ENCODE peak calls at places on chromosomes 1 and 21, in five cellular contexts. One of them, this sample, is unnamed.

GRCh38 chr1:240190881-240191385 is 99.2 kb downstream of the FMN2 start:
- DNase-seq in H4: peak
- DNase-seq in iris pigment epithelial cell: peak
- DNase-seq in stimulated activated CD8-positive, alpha-beta memory T cell treated with anti-CD3 and anti-CD28 coated beads, Interleukin-15, amount 100 ng/mL, for 4 hours: no peak
- DNase-seq in GM03348: peak
- DNase-seq in this sample: peak

GRCh38 chr1:181846001-181846645 is 215.4 kb downstream of the ZNF648 start:
- DNase-seq in H4: no peak
- DNase-seq in iris pigment epithelial cell: no peak
- DNase-seq in stimulated activated CD8-positive, alpha-beta memory T cell treated with anti-CD3 and anti-CD28 coated beads, Interleukin-15, amount 100 ng/mL, for 4 hours: no peak
- DNase-seq in GM03348: no peak
- DNase-seq in this sample: no peak

GRCh38 chr1:221611930-221612777 is 129.7 kb downstream of the DUSP10 start:
- DNase-seq in H4: peak
- DNase-seq in iris pigment epithelial cell: peak
- DNase-seq in stimulated activated CD8-positive, alpha-beta memory T cell treated with anti-CD3 and anti-CD28 coated beads, Interleukin-15, amount 100 ng/mL, for 4 hours: no peak
- DNase-seq in GM03348: peak
- DNase-seq in this sample: peak

GRCh38 chr1:102851616-102852015 is 256.7 kb downstream of the COL11A1 start:
- DNase-seq in H4: no peak
- DNase-seq in iris pigment epithelial cell: peak
- DNase-seq in stimulated activated CD8-positive, alpha-beta memory T cell treated with anti-CD3 and anti-CD28 coated beads, Interleukin-15, amount 100 ng/mL, for 4 hours: no peak
- DNase-seq in GM03348: peak
- DNase-seq in this sample: peak

GRCh38 chr1:114315601-114316000 is 161.9 kb upstream of the SYT6 start:
- DNase-seq in H4: no peak
- DNase-seq in iris pigment epithelial cell: no peak
- DNase-seq in stimulated activated CD8-positive, alpha-beta memory T cell treated with anti-CD3 and anti-CD28 coated beads, Interleukin-15, amount 100 ng/mL, for 4 hours: no peak
- DNase-seq in GM03348: peak
- DNase-seq in this sample: peak

GRCh38 chr21:38494688-38495087 is 3.6 kb downstream of the ERG start:
- DNase-seq in H4: no peak
- DNase-seq in iris pigment epithelial cell: no peak
- DNase-seq in stimulated activated CD8-positive, alpha-beta memory T cell treated with anti-CD3 and anti-CD28 coated beads, Interleukin-15, amount 100 ng/mL, for 4 hours: no peak
- DNase-seq in GM03348: no peak
- DNase-seq in this sample: peak

GRCh38 chr1:54465351-54465811 is 59.2 kb upstream of the SSBP3 start:
- DNase-seq in H4: no peak
- DNase-seq in iris pigment epithelial cell: no peak
- DNase-seq in stimulated activated CD8-positive, alpha-beta memory T cell treated with anti-CD3 and anti-CD28 coated beads, Interleukin-15, amount 100 ng/mL, for 4 hours: no peak
- DNase-seq in GM03348: no peak
- DNase-seq in this sample: no peak

GRCh38 chr1:112803906-112804762 is 89.0 kb upstream of the PPM1J start:
- DNase-seq in H4: peak
- DNase-seq in iris pigment epithelial cell: peak
- DNase-seq in stimulated activated CD8-positive, alpha-beta memory T cell treated with anti-CD3 and anti-CD28 coated beads, Interleukin-15, amount 100 ng/mL, for 4 hours: peak
- DNase-seq in GM03348: peak
- DNase-seq in this sample: peak

GRCh38 chr1:53046930-53047329 is 15.1 kb upstream of the PODN start:
- DNase-seq in H4: peak
- DNase-seq in iris pigment epithelial cell: peak
- DNase-seq in stimulated activated CD8-positive, alpha-beta memory T cell treated with anti-CD3 and anti-CD28 coated beads, Interleukin-15, amount 100 ng/mL, for 4 hours: no peak
- DNase-seq in GM03348: no peak
- DNase-seq in this sample: peak

GRCh38 chr1:202237052-202237451 is 43.5 kb downstream of the LGR6 start:
- DNase-seq in H4: peak
- DNase-seq in iris pigment epithelial cell: peak
- DNase-seq in stimulated activated CD8-positive, alpha-beta memory T cell treated with anti-CD3 and anti-CD28 coated beads, Interleukin-15, amount 100 ng/mL, for 4 hours: no peak
- DNase-seq in GM03348: peak
- DNase-seq in this sample: peak

GRCh38 chr21:24395320-24395933 is 1211.9 kb downstream of the MRPL39 start:
- DNase-seq in H4: no peak
- DNase-seq in iris pigment epithelial cell: no peak
- DNase-seq in stimulated activated CD8-positive, alpha-beta memory T cell treated with anti-CD3 and anti-CD28 coated beads, Interleukin-15, amount 100 ng/mL, for 4 hours: no peak
- DNase-seq in GM03348: no peak
- DNase-seq in this sample: no peak

GRCh38 chr1:12615916-12616708 is 1.9 kb downstream of the DHRS3 start:
- DNase-seq in H4: peak
- DNase-seq in iris pigment epithelial cell: peak
- DNase-seq in stimulated activated CD8-positive, alpha-beta memory T cell treated with anti-CD3 and anti-CD28 coated beads, Interleukin-15, amount 100 ng/mL, for 4 hours: no peak
- DNase-seq in GM03348: peak
- DNase-seq in this sample: peak

GRCh38 chr1:94875794-94876193 is 51.1 kb downstream of the CNN3 start:
- DNase-seq in H4: no peak
- DNase-seq in iris pigment epithelial cell: no peak
- DNase-seq in stimulated activated CD8-positive, alpha-beta memory T cell treated with anti-CD3 and anti-CD28 coated beads, Interleukin-15, amount 100 ng/mL, for 4 hours: no peak
- DNase-seq in GM03348: no peak
- DNase-seq in this sample: no peak

GRCh38 chr1:98923667-98924066 is 81.0 kb downstream of the PLPPR5 start:
- DNase-seq in H4: no peak
- DNase-seq in iris pigment epithelial cell: no peak
- DNase-seq in stimulated activated CD8-positive, alpha-beta memory T cell treated with anti-CD3 and anti-CD28 coated beads, Interleukin-15, amount 100 ng/mL, for 4 hours: no peak
- DNase-seq in GM03348: no peak
- DNase-seq in this sample: no peak

GRCh38 chr21:42631142-42631541 is 22.3 kb upstream of the PDE9A start:
- DNase-seq in H4: no peak
- DNase-seq in iris pigment epithelial cell: no peak
- DNase-seq in stimulated activated CD8-positive, alpha-beta memory T cell treated with anti-CD3 and anti-CD28 coated beads, Interleukin-15, amount 100 ng/mL, for 4 hours: no peak
- DNase-seq in GM03348: no peak
- DNase-seq in this sample: no peak

GRCh38 chr21:32834825-32835224 is 63.3 kb upstream of the PAXBP1 start:
- DNase-seq in H4: no peak
- DNase-seq in iris pigment epithelial cell: no peak
- DNase-seq in stimulated activated CD8-positive, alpha-beta memory T cell treated with anti-CD3 and anti-CD28 coated beads, Interleukin-15, amount 100 ng/mL, for 4 hours: no peak
- DNase-seq in GM03348: no peak
- DNase-seq in this sample: no peak

GRCh38 chr1:42957880-42958487 is 684 bp downstream of the SLC2A1 start:
- DNase-seq in H4: no peak
- DNase-seq in iris pigment epithelial cell: peak
- DNase-seq in stimulated activated CD8-positive, alpha-beta memory T cell treated with anti-CD3 and anti-CD28 coated beads, Interleukin-15, amount 100 ng/mL, for 4 hours: peak
- DNase-seq in GM03348: peak
- DNase-seq in this sample: peak

GRCh38 chr1:209648931-209649776 is 3.1 kb downstream of the LAMB3 start:
- DNase-seq in H4: peak
- DNase-seq in iris pigment epithelial cell: peak
- DNase-seq in stimulated activated CD8-positive, alpha-beta memory T cell treated with anti-CD3 and anti-CD28 coated beads, Interleukin-15, amount 100 ng/mL, for 4 hours: no peak
- DNase-seq in GM03348: peak
- DNase-seq in this sample: peak

GRCh38 chr1:196403803-196404690 is 204.2 kb downstream of the KCNT2 start:
- DNase-seq in H4: no peak
- DNase-seq in iris pigment epithelial cell: peak
- DNase-seq in stimulated activated CD8-positive, alpha-beta memory T cell treated with anti-CD3 and anti-CD28 coated beads, Interleukin-15, amount 100 ng/mL, for 4 hours: no peak
- DNase-seq in GM03348: no peak
- DNase-seq in this sample: peak

GRCh38 chr1:156082111-156083091 is at the start of gene MEX3A:
- DNase-seq in H4: peak
- DNase-seq in iris pigment epithelial cell: peak
- DNase-seq in stimulated activated CD8-positive, alpha-beta memory T cell treated with anti-CD3 and anti-CD28 coated beads, Interleukin-15, amount 100 ng/mL, for 4 hours: peak
- DNase-seq in GM03348: peak
- DNase-seq in this sample: peak

GRCh38 chr1:23619299-23620188 is 60.2 kb upstream of the ID3 start:
- DNase-seq in H4: no peak
- DNase-seq in iris pigment epithelial cell: no peak
- DNase-seq in stimulated activated CD8-positive, alpha-beta memory T cell treated with anti-CD3 and anti-CD28 coated beads, Interleukin-15, amount 100 ng/mL, for 4 hours: peak
- DNase-seq in GM03348: peak
- DNase-seq in this sample: peak

GRCh38 chr1:155859881-155860841 is 794 bp downstream of the SYT11 start:
- DNase-seq in H4: peak
- DNase-seq in iris pigment epithelial cell: peak
- DNase-seq in stimulated activated CD8-positive, alpha-beta memory T cell treated with anti-CD3 and anti-CD28 coated beads, Interleukin-15, amount 100 ng/mL, for 4 hours: peak
- DNase-seq in GM03348: peak
- DNase-seq in this sample: peak

GRCh38 chr21:34916446-34916845 is 132.7 kb downstream of the RUNX1 start:
- DNase-seq in H4: no peak
- DNase-seq in iris pigment epithelial cell: peak
- DNase-seq in stimulated activated CD8-positive, alpha-beta memory T cell treated with anti-CD3 and anti-CD28 coated beads, Interleukin-15, amount 100 ng/mL, for 4 hours: no peak
- DNase-seq in GM03348: peak
- DNase-seq in this sample: peak

This sample was measured in GM23248.